ENCODE peak calls at places on chromosome 4, in nine cellular contexts. One of them, this sample, is unnamed.
A peak's percentile ranks its signal among the peaks of the same experiment; 100 is the strongest.

GRCh38 chr4:51835079-51835478 is 7.9 kb upstream of the DCUN1D4 start:
- DNase-seq in NCI-H2081: no peak
- DNase-seq in GM19239: no peak
- DNase-seq in stimulated activated CD8-positive, alpha-beta memory T cell treated with anti-CD3 and anti-CD28 coated beads, Interleukin-15, amount 100 ng/mL, for 24 hours: no peak
- DNase-seq in cardiac fibroblast: no peak
- DNase-seq in astrocyte of the cerebellum: no peak
- DNase-seq in coronary artery: no peak
- DNase-seq in AG08395: no peak
- DNase-seq in Kasumi-1: no peak
- DNase-seq in this sample: no peak

GRCh38 chr4:184778325-184778724 is 44.4 kb upstream of the CENPU start:
- DNase-seq in astrocyte of the cerebellum: no peak
- DNase-seq in cardiac fibroblast: no peak
- DNase-seq in Kasumi-1: no peak
- DNase-seq in GM19239: no peak
- DNase-seq in AG08395: no peak
- DNase-seq in stimulated activated CD8-positive, alpha-beta memory T cell treated with anti-CD3 and anti-CD28 coated beads, Interleukin-15, amount 100 ng/mL, for 24 hours: no peak
- DNase-seq in coronary artery: no peak
- DNase-seq in NCI-H2081: no peak
- DNase-seq in this sample: no peak

GRCh38 chr4:173074501-173074946 is 94.1 kb upstream of the GALNT7 start:
- DNase-seq in coronary artery: no peak
- DNase-seq in AG08395: peak; percentile 56
- DNase-seq in astrocyte of the cerebellum: peak; percentile 93
- DNase-seq in NCI-H2081: peak; percentile 27
- DNase-seq in stimulated activated CD8-positive, alpha-beta memory T cell treated with anti-CD3 and anti-CD28 coated beads, Interleukin-15, amount 100 ng/mL, for 24 hours: no peak
- DNase-seq in GM19239: no peak
- DNase-seq in Kasumi-1: no peak
- DNase-seq in cardiac fibroblast: peak; percentile 56
- DNase-seq in this sample: no peak

GRCh38 chr4:52789774-52790173 is 38.5 kb upstream of the ERVMER34-1 start:
- DNase-seq in NCI-H2081: no peak
- DNase-seq in AG08395: no peak
- DNase-seq in GM19239: no peak
- DNase-seq in coronary artery: no peak
- DNase-seq in cardiac fibroblast: no peak
- DNase-seq in Kasumi-1: no peak
- DNase-seq in stimulated activated CD8-positive, alpha-beta memory T cell treated with anti-CD3 and anti-CD28 coated beads, Interleukin-15, amount 100 ng/mL, for 24 hours: no peak
- DNase-seq in astrocyte of the cerebellum: no peak
- DNase-seq in this sample: no peak

GRCh38 chr4:165440415-165440882 is 61.6 kb downstream of the CPE start:
- DNase-seq in GM19239: no peak
- DNase-seq in cardiac fibroblast: peak; percentile 76
- DNase-seq in astrocyte of the cerebellum: peak; percentile 92
- DNase-seq in Kasumi-1: no peak
- DNase-seq in coronary artery: no peak
- DNase-seq in NCI-H2081: no peak
- DNase-seq in AG08395: peak; percentile 30
- DNase-seq in stimulated activated CD8-positive, alpha-beta memory T cell treated with anti-CD3 and anti-CD28 coated beads, Interleukin-15, amount 100 ng/mL, for 24 hours: no peak
- DNase-seq in this sample: no peak

GRCh38 chr4:184263461-184263860 is 45.8 kb upstream of the ENPP6 start:
- DNase-seq in cardiac fibroblast: no peak
- DNase-seq in NCI-H2081: no peak
- DNase-seq in GM19239: no peak
- DNase-seq in coronary artery: no peak
- DNase-seq in astrocyte of the cerebellum: no peak
- DNase-seq in Kasumi-1: no peak
- DNase-seq in AG08395: no peak
- DNase-seq in stimulated activated CD8-positive, alpha-beta memory T cell treated with anti-CD3 and anti-CD28 coated beads, Interleukin-15, amount 100 ng/mL, for 24 hours: no peak
- DNase-seq in this sample: no peak

GRCh38 chr4:87540176-87541058 is 11.2 kb upstream of the SPARCL1 start:
- DNase-seq in Kasumi-1: no peak
- DNase-seq in stimulated activated CD8-positive, alpha-beta memory T cell treated with anti-CD3 and anti-CD28 coated beads, Interleukin-15, amount 100 ng/mL, for 24 hours: no peak
- DNase-seq in AG08395: no peak
- DNase-seq in astrocyte of the cerebellum: no peak
- DNase-seq in coronary artery: peak; percentile 81
- DNase-seq in NCI-H2081: no peak
- DNase-seq in GM19239: no peak
- DNase-seq in cardiac fibroblast: peak; percentile 88
- DNase-seq in this sample: no peak

GRCh38 chr4:183201331-183201730 is 102.3 kb downstream of the WWC2 start:
- DNase-seq in NCI-H2081: no peak
- DNase-seq in cardiac fibroblast: peak; percentile 33
- DNase-seq in coronary artery: no peak
- DNase-seq in astrocyte of the cerebellum: no peak
- DNase-seq in GM19239: no peak
- DNase-seq in stimulated activated CD8-positive, alpha-beta memory T cell treated with anti-CD3 and anti-CD28 coated beads, Interleukin-15, amount 100 ng/mL, for 24 hours: no peak
- DNase-seq in AG08395: peak; percentile 35
- DNase-seq in Kasumi-1: no peak
- DNase-seq in this sample: no peak

GRCh38 chr4:17546222-17546621 is 30.8 kb upstream of the LAP3 start:
- DNase-seq in coronary artery: no peak
- DNase-seq in Kasumi-1: no peak
- DNase-seq in GM19239: no peak
- DNase-seq in stimulated activated CD8-positive, alpha-beta memory T cell treated with anti-CD3 and anti-CD28 coated beads, Interleukin-15, amount 100 ng/mL, for 24 hours: no peak
- DNase-seq in astrocyte of the cerebellum: no peak
- DNase-seq in AG08395: no peak
- DNase-seq in NCI-H2081: no peak
- DNase-seq in cardiac fibroblast: no peak
- DNase-seq in this sample: no peak

GRCh38 chr4:6461301-6462165 is 10.9 kb downstream of the PPP2R2C start:
- DNase-seq in coronary artery: peak; percentile 35
- DNase-seq in cardiac fibroblast: no peak
- DNase-seq in AG08395: no peak
- DNase-seq in astrocyte of the cerebellum: no peak
- DNase-seq in NCI-H2081: no peak
- DNase-seq in GM19239: no peak
- DNase-seq in Kasumi-1: no peak
- DNase-seq in stimulated activated CD8-positive, alpha-beta memory T cell treated with anti-CD3 and anti-CD28 coated beads, Interleukin-15, amount 100 ng/mL, for 24 hours: no peak
- DNase-seq in this sample: no peak

GRCh38 chr4:8325284-8325973 is 55.9 kb downstream of the HTRA3 start:
- DNase-seq in astrocyte of the cerebellum: no peak
- DNase-seq in GM19239: no peak
- DNase-seq in NCI-H2081: no peak
- DNase-seq in stimulated activated CD8-positive, alpha-beta memory T cell treated with anti-CD3 and anti-CD28 coated beads, Interleukin-15, amount 100 ng/mL, for 24 hours: no peak
- DNase-seq in cardiac fibroblast: no peak
- DNase-seq in coronary artery: peak; percentile 62
- DNase-seq in AG08395: no peak
- DNase-seq in Kasumi-1: no peak
- DNase-seq in this sample: no peak

GRCh38 chr4:15118281-15118680 is 116.0 kb downstream of the CPEB2 start:
- DNase-seq in coronary artery: no peak
- DNase-seq in Kasumi-1: no peak
- DNase-seq in astrocyte of the cerebellum: peak; percentile 76
- DNase-seq in AG08395: no peak
- DNase-seq in cardiac fibroblast: no peak
- DNase-seq in NCI-H2081: no peak
- DNase-seq in stimulated activated CD8-positive, alpha-beta memory T cell treated with anti-CD3 and anti-CD28 coated beads, Interleukin-15, amount 100 ng/mL, for 24 hours: no peak
- DNase-seq in GM19239: no peak
- DNase-seq in this sample: no peak

GRCh38 chr4:142380052-142380598 is 466.0 kb downstream of the INPP4B start:
- DNase-seq in GM19239: no peak
- DNase-seq in AG08395: no peak
- DNase-seq in coronary artery: no peak
- DNase-seq in astrocyte of the cerebellum: no peak
- DNase-seq in Kasumi-1: no peak
- DNase-seq in NCI-H2081: no peak
- DNase-seq in cardiac fibroblast: no peak
- DNase-seq in stimulated activated CD8-positive, alpha-beta memory T cell treated with anti-CD3 and anti-CD28 coated beads, Interleukin-15, amount 100 ng/mL, for 24 hours: no peak
- DNase-seq in this sample: no peak